ENCODE peak calls at places on chromosomes 7 and 10, in seven cellular contexts. O, D, Z, Q, I, Y and U are unnamed samples.
A peak's percentile ranks its signal among the peaks of the same experiment; 100 is the strongest.

GRCh38 chr10:129861776-129862530 is 102.1 kb downstream of the EBF3 start:
- DNase-seq in O (no peak), D (no peak), Z (no peak), Q (no peak), I (no peak), Y (no peak), U (no peak)

GRCh38 chr7:32958046-32959025 is 1.1 kb downstream of the FKBP9 start:
- DNase-seq in O (no peak), D (peak; percentile 50), Z (peak; percentile 11), Q (no peak), I (no peak), Y (no peak), U (peak; percentile 15)

GRCh38 chr7:132783824-132784223 is 207.6 kb upstream of the PLXNA4 start:
- DNase-seq in O (no peak), D (peak; percentile 97), Z (no peak), Q (no peak), I (no peak), Y (peak; percentile 5), U (no peak)

GRCh38 chr7:114765331-114766125 is 156.4 kb upstream of the MDFIC start:
- DNase-seq in O (no peak), D (no peak), Z (no peak), Q (no peak), I (no peak), Y (no peak), U (no peak)

GRCh38 chr7:65269150-65269856 is 104.4 kb upstream of the ZNF92 start:
- DNase-seq in O (no peak), D (peak; percentile 84), Z (peak; percentile 97), Q (peak; percentile 96), I (peak; percentile 97), Y (no peak), U (peak; percentile 85)

GRCh38 chr7:149279111-149279743 is 17.2 kb downstream of the ZNF783 start:
- DNase-seq in O (no peak), D (no peak), Z (no peak), Q (no peak), I (no peak), Y (no peak), U (no peak)

GRCh38 chr10:36942616-36943015 is 182.8 kb upstream of the ANKRD30A start:
- DNase-seq in O (no peak), D (no peak), Z (no peak), Q (no peak), I (no peak), Y (no peak), U (no peak)

GRCh38 chr10:11673346-11674330 is 62.2 kb upstream of the USP6NL start:
- DNase-seq in O (no peak), D (no peak), Z (no peak), Q (no peak), I (no peak), Y (no peak), U (no peak)

GRCh38 chr10:126421745-126422144 is 33.5 kb upstream of the ADAM12 start:
- DNase-seq in O (no peak), D (peak; percentile 100), Z (no peak), Q (no peak), I (no peak), Y (peak; percentile 95), U (no peak)

GRCh38 chr7:119196183-119196582 is 971.7 kb downstream of the ANKRD7 start:
- DNase-seq in O (no peak), D (no peak), Z (no peak), Q (no peak), I (no peak), Y (no peak), U (no peak)

GRCh38 chr10:59099536-59099935 is 76.9 kb upstream of the PHYHIPL start:
- DNase-seq in O (no peak), D (no peak), Z (peak; percentile 34), Q (no peak), I (no peak), Y (no peak), U (no peak)

GRCh38 chr10:28920091-28920490 is 242.8 kb downstream of the BAMBI start:
- DNase-seq in O (no peak), D (no peak), Z (no peak), Q (no peak), I (no peak), Y (no peak), U (no peak)

GRCh38 chr7:127251458-127252379 is 1.0 kb downstream of the GRM8 start:
- DNase-seq in O (peak; percentile 55), D (no peak), Z (no peak), Q (peak; percentile 29), I (peak; percentile 36), Y (no peak), U (peak; percentile 78)

GRCh38 chr10:29041512-29042150 is 247.2 kb upstream of the LYZL1 start:
- DNase-seq in O (no peak), D (peak; percentile 53), Z (peak; percentile 8), Q (no peak), I (no peak), Y (peak; percentile 28), U (no peak)

GRCh38 chr10:101165736-101166135 is 34.6 kb downstream of the TLX1 start:
- DNase-seq in O (no peak), D (no peak), Z (no peak), Q (no peak), I (no peak), Y (no peak), U (no peak)

GRCh38 chr7:47366211-47366610 is 215.7 kb downstream of the TNS3 start:
- DNase-seq in O (no peak), D (no peak), Z (no peak), Q (no peak), I (no peak), Y (no peak), U (no peak)

GRCh38 chr10:95336702-95337101 is 45.9 kb upstream of the PDLIM1 start:
- DNase-seq in O (no peak), D (no peak), Z (no peak), Q (no peak), I (no peak), Y (no peak), U (no peak)

GRCh38 chr7:138934861-138935260 is 46.3 kb downstream of the KIAA1549 start:
- DNase-seq in O (no peak), D (peak; percentile 76), Z (peak; percentile 43), Q (no peak), I (no peak), Y (no peak), U (no peak)

GRCh38 chr7:149823191-149823630 is 15.0 kb upstream of the ZNF862 start:
- DNase-seq in O (no peak), D (no peak), Z (no peak), Q (no peak), I (no peak), Y (no peak), U (no peak)

GRCh38 chr7:82441916-82442478 is 1.6 kb downstream of the CACNA2D1 start:
- DNase-seq in O (no peak), D (peak; percentile 55), Z (no peak), Q (no peak), I (no peak), Y (no peak), U (no peak)

GRCh38 chr7:84912993-84913635 is 273.7 kb downstream of the SEMA3D start:
- DNase-seq in O (no peak), D (peak; percentile 26), Z (no peak), Q (no peak), I (peak; percentile 31), Y (no peak), U (no peak)

GRCh38 chr7:148719753-148720152 is 21.1 kb downstream of the CUL1 start:
- DNase-seq in O (no peak), D (no peak), Z (no peak), Q (no peak), I (no peak), Y (no peak), U (no peak)

GRCh38 chr10:102133373-102134195 is 744 bp downstream of the PPRC1 start:
- DNase-seq in O (peak; percentile 77), D (peak; percentile 69), Z (peak; percentile 93), Q (peak; percentile 67), I (peak; percentile 53), Y (no peak), U (peak; percentile 64)

GRCh38 chr7:19762631-19763030 is 10.8 kb downstream of the TMEM196 start:
- DNase-seq in O (no peak), D (no peak), Z (no peak), Q (no peak), I (no peak), Y (no peak), U (no peak)

GRCh38 chr7:108196004-108196403 is 65.8 kb upstream of the LAMB4 start:
- DNase-seq in O (no peak), D (peak; percentile 24), Z (no peak), Q (no peak), I (no peak), Y (no peak), U (no peak)

DNA sequence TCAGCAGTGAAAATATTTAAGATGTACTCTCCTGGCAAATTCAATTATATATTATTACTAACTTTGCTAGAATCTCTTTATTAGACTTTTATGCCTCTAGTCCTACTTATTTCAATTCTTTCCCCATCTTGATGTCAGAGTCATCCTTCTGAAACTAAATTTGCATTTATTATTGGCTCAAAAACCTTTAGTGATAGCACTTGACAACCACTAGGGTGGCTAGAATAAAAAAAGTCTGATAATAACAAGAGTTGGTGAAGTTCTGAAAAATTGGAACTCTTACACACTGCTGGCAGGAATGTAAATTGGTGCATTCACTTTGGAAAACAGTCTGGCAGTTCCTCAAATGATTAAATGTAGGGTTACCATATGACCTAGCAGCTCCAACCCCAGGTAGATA is 73.8 kb downstream of the LSMEM1 start:
- DNase-seq in O (no peak), D (no peak), Z (no peak), Q (no peak), I (no peak), Y (no peak), U (no peak)
- TF ChIP-seq CTCF in O (no peak), D (no peak), Z (peak; percentile 19), Q (no peak), I (no peak), Y (no peak), U (no peak)

GRCh38 chr10:114571316-114571999 is 86.6 kb downstream of the ABLIM1 start:
- DNase-seq in O (no peak), D (no peak), Z (no peak), Q (no peak), I (no peak), Y (no peak), U (no peak)
- TF ChIP-seq CTCF in O (no peak), D (no peak), Z (no peak), Q (no peak), I (no peak), Y (no peak), U (no peak)

DNA sequence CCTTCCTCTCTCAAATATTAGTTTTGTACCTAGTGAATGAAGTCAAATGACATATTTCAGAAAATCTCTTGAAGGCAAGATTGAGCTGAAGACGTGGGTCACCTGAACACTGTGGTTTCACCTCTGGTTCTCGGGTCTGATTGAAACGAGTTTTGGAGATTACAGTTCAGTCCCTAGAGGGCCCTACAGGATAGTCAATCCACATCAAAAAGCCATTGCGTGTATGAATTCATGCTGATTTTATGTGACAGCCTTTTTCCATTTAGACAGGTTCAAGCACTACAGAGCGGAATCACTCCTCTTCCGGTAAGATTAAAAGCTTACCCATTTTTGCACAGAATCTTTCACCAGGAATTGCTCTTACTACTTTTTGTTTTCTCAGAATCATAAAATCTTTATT is 62.2 kb downstream of the VIM start:
- DNase-seq in O (peak; percentile 16), D (peak; percentile 21), Z (no peak), Q (no peak), I (no peak), Y (no peak), U (no peak)
- TF ChIP-seq CTCF in O (no peak), D (peak; percentile 39), Z (peak; percentile 44), Q (no peak), I (no peak), Y (peak; percentile 23), U (no peak)

DNA sequence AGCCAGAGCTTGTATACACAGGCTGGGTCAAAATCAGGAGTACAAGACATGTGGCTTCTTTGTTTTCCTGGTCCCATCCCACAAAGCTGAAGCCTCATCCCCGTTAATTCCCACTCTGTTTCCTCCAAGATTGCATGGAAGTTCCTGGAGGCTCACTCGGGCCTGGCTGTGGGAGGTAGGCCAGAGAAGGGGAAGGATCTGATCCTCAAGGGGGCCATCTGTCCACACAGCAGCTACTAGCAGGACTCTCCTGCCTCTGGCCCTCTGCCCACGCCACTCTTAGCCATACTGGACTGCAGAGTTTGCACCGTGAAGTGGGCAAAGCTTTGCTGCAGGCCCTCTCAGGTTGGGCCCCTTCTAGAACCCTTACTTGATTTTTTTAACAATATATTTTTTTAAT is 160.6 kb downstream of the FGFR2 start:
- DNase-seq in O (no peak), D (no peak), Z (peak; percentile 39), Q (peak; percentile 29), I (no peak), Y (no peak), U (no peak)
- TF ChIP-seq CTCF in O (no peak), D (no peak), Z (peak; percentile 18), Q (no peak), I (no peak), Y (no peak), U (no peak)